ENCODE peak calls at places on chromosomes 7 and 10, in eight cellular contexts. M is H1, R is chondrocyte, Z is GM12865, J is cardiac fibroblast, W is choroid plexus epithelial cell, D is WTC11, U is NB4. L is an unnamed sample.

GRCh38 chr7:79084423-79084822 is 369.0 kb downstream of the MAGI2 start:
- DNase-seq in M (no peak), R (no peak), Z (no peak), J (no peak), W (no peak), D (no peak), U (no peak), L (no peak)

GRCh38 chr7:93047514-93048099 is 70.2 kb downstream of the SAMD9 start:
- DNase-seq in M (no peak), R (no peak), Z (peak), J (no peak), W (no peak), D (no peak), U (no peak), L (no peak)

GRCh38 chr10:6889718-6890117 is 309.6 kb upstream of the PRKCQ start:
- DNase-seq in M (no peak), R (no peak), Z (no peak), J (no peak), W (no peak), D (no peak), U (no peak), L (no peak)

GRCh38 chr7:155611808-155612447 is 32.5 kb upstream of the RBM33 start:
- DNase-seq in M (peak), R (no peak), Z (no peak), J (no peak), W (no peak), D (no peak), U (no peak), L (no peak)

GRCh38 chr7:120259382-120259781 is 13.6 kb upstream of the KCND2 start:
- DNase-seq in M (no peak), R (no peak), Z (no peak), J (peak), W (peak), D (no peak), U (no peak), L (no peak)

GRCh38 chr10:93245772-93246171 is 172.1 kb downstream of the CYP26A1 start:
- DNase-seq in M (no peak), R (no peak), Z (no peak), J (no peak), W (peak), D (no peak), U (peak), L (peak)

GRCh38 chr10:119769886-119770285 is 44.0 kb downstream of the INPP5F start:
- DNase-seq in M (no peak), R (no peak), Z (no peak), J (peak), W (peak), D (no peak), U (no peak), L (no peak)

GRCh38 chr7:42262907-42263466 is 26.0 kb upstream of the GLI3 start:
- DNase-seq in M (no peak), R (no peak), Z (no peak), J (peak), W (no peak), D (no peak), U (no peak), L (no peak)

GRCh38 chr10:84685047-84685660 is 356.8 kb downstream of the CCSER2 start:
- DNase-seq in M (no peak), R (no peak), Z (no peak), J (no peak), W (no peak), D (no peak), U (no peak), L (no peak)

GRCh38 chr7:36047254-36047653 is 105.8 kb upstream of the EEPD1 start:
- DNase-seq in M (no peak), R (no peak), Z (no peak), J (peak), W (peak), D (no peak), U (peak), L (no peak)

GRCh38 chr7:24291271-24291670 is 7.3 kb downstream of the NPY start:
- DNase-seq in M (no peak), R (no peak), Z (no peak), J (no peak), W (no peak), D (no peak), U (no peak), L (no peak)

GRCh38 chr7:14714161-14714728 is 188.3 kb downstream of the DGKB start:
- DNase-seq in M (no peak), R (no peak), Z (peak), J (peak), W (no peak), D (no peak), U (no peak), L (no peak)

GRCh38 chr10:102796407-102797176 is 40.6 kb downstream of the CYP17A1 start:
- DNase-seq in M (no peak), R (no peak), Z (peak), J (peak), W (peak), D (no peak), U (peak), L (no peak)

GRCh38 chr10:98536551-98536950 is 89.8 kb upstream of the HPS1 start:
- DNase-seq in M (no peak), R (no peak), Z (no peak), J (no peak), W (no peak), D (no peak), U (no peak), L (no peak)

GRCh38 chr10:21234761-21235160 is 290.7 kb downstream of the SKIDA1 start:
- DNase-seq in M (no peak), R (no peak), Z (no peak), J (no peak), W (no peak), D (no peak), U (no peak), L (no peak)

GRCh38 chr10:21238044-21238443 is 287.4 kb downstream of the SKIDA1 start:
- DNase-seq in M (no peak), R (no peak), Z (no peak), J (no peak), W (no peak), D (no peak), U (no peak), L (no peak)

GRCh38 chr10:21242915-21243314 is 282.6 kb downstream of the SKIDA1 start:
- DNase-seq in M (no peak), R (no peak), Z (no peak), J (no peak), W (no peak), D (no peak), U (no peak), L (no peak)

GRCh38 chr10:21243748-21244257 is 281.7 kb downstream of the SKIDA1 start:
- DNase-seq in M (no peak), R (no peak), Z (no peak), J (no peak), W (no peak), D (no peak), U (no peak), L (no peak)

GRCh38 chr10:21238717-21239116 is 286.8 kb downstream of the SKIDA1 start:
- DNase-seq in M (no peak), R (no peak), Z (no peak), J (no peak), W (no peak), D (no peak), U (no peak), L (no peak)
- TF ChIP-seq CTCF in M (no peak), R (no peak), Z (no peak), J (no peak), W (no peak), D (no peak), U (no peak), L (no peak)

GRCh38 chr7:5822742-5823503 is 41.5 kb upstream of the RNF216 start:
- DNase-seq in M (peak), R (peak), Z (peak), J (peak), W (peak), D (peak), U (peak), L (peak)

GRCh38 chr7:5831196-5831595 is 49.4 kb upstream of the OCM start:
- DNase-seq in M (no peak), R (no peak), Z (no peak), J (peak), W (peak), D (peak), U (no peak), L (no peak)

GRCh38 chr7:5824297-5824610 is 42.8 kb upstream of the RNF216 start:
- DNase-seq in M (no peak), R (no peak), Z (peak), J (no peak), W (no peak), D (no peak), U (no peak), L (no peak)

DNA sequence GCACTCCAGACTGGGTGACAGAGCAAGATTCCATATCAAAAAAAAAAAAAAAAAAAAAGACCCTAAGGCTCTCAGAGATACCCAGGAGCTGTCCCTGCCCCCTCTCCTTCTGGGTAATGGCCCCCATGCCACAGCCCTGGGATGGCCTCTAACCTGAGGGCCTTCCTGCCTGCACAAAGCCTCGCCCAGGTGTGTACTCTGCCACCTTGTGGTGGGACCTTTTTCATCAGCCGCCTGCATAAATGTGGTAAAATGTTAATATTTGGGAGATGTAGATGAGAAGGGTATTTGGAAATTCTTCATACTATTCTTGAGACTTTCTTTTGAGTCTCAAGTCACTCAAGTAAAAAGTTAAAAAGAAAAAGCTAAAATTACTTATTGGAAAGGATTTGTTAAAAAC is 46.3 kb upstream of the RNF216 start:
- DNase-seq in M (peak), R (no peak), Z (peak), J (peak), W (peak), D (peak), U (peak), L (no peak)
- TF ChIP-seq CTCF in M (peak), R (peak), Z (peak), J (peak), W (peak), D (peak), U (peak), L (peak)

GRCh38 chr10:106830466-106830865 is 334.0 kb downstream of the SORCS1 start:
- DNase-seq in M (no peak), R (no peak), Z (no peak), J (no peak), W (no peak), D (no peak), U (peak), L (no peak)
- TF ChIP-seq CTCF in M (no peak), R (no peak), Z (no peak), J (no peak), W (no peak), D (no peak), U (no peak), L (no peak)

DNA sequence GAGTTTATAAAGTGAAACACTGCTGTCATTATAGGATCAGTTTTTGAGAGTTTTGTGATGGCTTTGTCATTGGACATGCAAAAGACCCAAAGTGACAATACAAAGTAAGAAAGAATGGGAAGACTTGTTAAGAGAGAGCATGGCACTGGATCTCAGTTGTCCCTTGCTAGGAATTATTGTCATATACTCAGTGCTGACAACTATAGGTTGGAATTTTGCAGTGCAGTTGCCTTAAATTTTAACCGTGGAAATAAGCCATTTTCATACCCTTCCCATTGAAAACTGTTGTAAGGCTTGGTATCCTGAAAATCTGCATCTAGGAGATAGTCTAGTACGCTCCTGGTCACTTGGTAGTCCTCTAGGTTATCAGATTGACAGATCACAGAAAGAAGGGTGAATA is 1156.7 kb downstream of the GATA3 start:
- DNase-seq in M (no peak), R (no peak), Z (no peak), J (peak), W (peak), D (no peak), U (no peak), L (no peak)
- TF ChIP-seq CTCF in M (peak), R (peak), Z (no peak), J (peak), W (peak), D (no peak), U (no peak), L (peak)

GRCh38 chr7:65397730-65398142 is 24.1 kb downstream of the ZNF92 start:
- DNase-seq in M (no peak), R (no peak), Z (no peak), J (peak), W (peak), D (no peak), U (no peak), L (no peak)
- TF ChIP-seq CTCF in M (no peak), R (peak), Z (no peak), J (no peak), W (peak), D (no peak), U (no peak), L (no peak)

GRCh38 chr7:30743371-30744074 is 8.4 kb upstream of the INMT start:
- DNase-seq in M (no peak), R (no peak), Z (peak), J (peak), W (peak), D (no peak), U (peak), L (no peak)
- TF ChIP-seq CTCF in M (peak), R (peak), Z (peak), J (peak), W (peak), D (no peak), U (no peak), L (peak)

GRCh38 chr7:29239638-29240037 is 45.1 kb downstream of the CHN2 start:
- DNase-seq in M (peak), R (no peak), Z (peak), J (no peak), W (peak), D (peak), U (peak), L (no peak)
- TF ChIP-seq CTCF in M (peak), R (peak), Z (peak), J (peak), W (peak), D (peak), U (peak), L (peak)

DNA sequence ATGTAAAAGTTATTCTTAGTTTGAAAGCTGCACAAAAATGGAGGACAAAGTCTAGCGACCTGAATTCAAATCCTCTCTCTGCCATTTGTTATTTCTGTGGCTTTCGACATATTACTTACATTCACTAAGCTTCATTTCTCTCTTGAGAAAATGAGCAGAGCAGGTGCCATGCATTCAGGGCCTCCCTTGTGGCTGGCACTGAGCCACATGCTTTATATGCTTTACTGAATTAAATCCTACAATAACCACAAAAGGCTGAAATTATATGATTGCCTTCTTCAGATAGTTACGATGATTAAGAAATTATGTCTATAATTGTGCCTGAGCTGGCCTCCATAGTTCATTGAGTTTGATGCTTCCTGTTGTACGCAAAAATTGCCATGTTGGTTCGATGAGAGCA is 98.7 kb downstream of the NPSR1 start:
- DNase-seq in M (no peak), R (no peak), Z (no peak), J (no peak), W (no peak), D (no peak), U (no peak), L (no peak)
- TF ChIP-seq CTCF in M (no peak), R (no peak), Z (no peak), J (no peak), W (no peak), D (no peak), U (no peak), L (no peak)

DNA sequence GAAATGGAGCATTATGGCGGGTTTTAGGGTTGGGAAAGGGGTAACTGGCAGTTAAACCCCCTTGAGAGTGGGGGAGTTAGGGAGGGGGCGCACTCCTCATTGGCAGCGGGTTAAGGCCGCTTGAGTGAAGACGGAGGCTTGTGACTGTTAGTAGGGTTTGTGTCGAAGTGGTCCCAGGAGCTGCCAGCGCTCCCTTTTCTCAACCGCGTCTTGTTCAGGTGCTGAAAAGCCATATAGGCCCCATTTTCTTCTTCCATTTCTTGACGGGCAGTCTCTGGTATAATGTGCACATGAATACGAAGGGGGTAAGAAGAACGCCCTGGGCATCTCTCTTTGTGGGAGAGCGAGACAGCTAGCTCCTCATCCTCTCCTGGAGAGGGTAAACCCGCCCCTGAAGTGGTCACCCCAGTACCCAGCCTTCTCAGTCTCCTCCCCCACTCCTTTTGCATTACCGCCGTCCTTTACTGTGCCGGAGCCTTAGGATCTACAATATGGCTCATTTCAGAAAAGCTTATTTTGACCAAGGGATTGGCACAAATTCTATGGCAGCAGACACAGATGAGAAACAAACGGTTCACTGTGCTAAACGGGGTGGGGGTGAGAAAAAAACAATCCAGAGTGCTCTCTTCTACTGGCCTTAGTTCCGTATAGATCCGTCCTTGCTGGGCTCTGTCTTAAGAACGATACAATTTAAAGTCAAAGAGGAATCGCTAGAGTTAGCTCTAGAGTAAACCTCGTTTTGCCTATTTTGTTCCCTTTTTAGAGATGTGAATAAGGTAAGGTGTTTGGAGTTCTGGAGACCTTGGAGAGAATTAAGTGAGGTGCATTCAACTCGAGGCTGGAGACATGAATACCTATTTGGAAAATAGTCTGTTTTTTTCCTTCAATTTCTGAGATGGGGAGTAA is 973 bp downstream of the KMT2E start:
- DNase-seq in M (peak), R (no peak), Z (peak), J (peak), W (peak), D (peak), U (peak), L (no peak)
- TF ChIP-seq CTCF in M (no peak), R (no peak), Z (no peak), J (no peak), W (no peak), D (no peak), U (peak), L (no peak)

GRCh38 chr7:91945476-91945875 is 4.8 kb downstream of the AKAP9 start:
- DNase-seq in M (no peak), R (no peak), Z (no peak), J (peak), W (peak), D (no peak), U (peak), L (peak)
- TF ChIP-seq CTCF in M (no peak), R (peak), Z (no peak), J (peak), W (peak), D (no peak), U (no peak), L (peak)